ENCODE peak calls at places on chromosome 3, in six cellular contexts. K is tibial nerve, S is HL-60, C is colonic mucosa, A is mesenchymal stem cell, Y is body of pancreas. E is an unnamed sample.

GRCh38 chr3:1693145-1693544 is 405.5 kb upstream of the CNTN4 start:
- DNase-seq in Y (no peak), S (no peak), C (no peak), K (no peak), A (no peak), E (peak; percentile 17)

GRCh38 chr3:188531210-188531609 is 377.3 kb downstream of the LPP start:
- DNase-seq in K (no peak), C (no peak), A (peak; percentile 37), Y (no peak), S (no peak), E (no peak)

GRCh38 chr3:197891-198491 is 1.4 kb downstream of the CHL1 start:
- DNase-seq in S (no peak), Y (peak; percentile 5), A (no peak), C (no peak), K (no peak), E (no peak)

GRCh38 chr3:188345223-188345622 is 191.3 kb downstream of the LPP start:
- DNase-seq in S (no peak), A (peak; percentile 53), K (no peak), Y (no peak), C (no peak), E (no peak)

GRCh38 chr3:57892423-57892822 is 115.8 kb upstream of the FLNB start:
- DNase-seq in C (no peak), K (no peak), Y (no peak), A (no peak), S (no peak), E (no peak)

GRCh38 chr3:149813367-149814281 is 609 bp downstream of the RNF13 start:
- DNase-seq in S (no peak), C (peak; percentile 53), Y (peak; percentile 13), A (peak; percentile 70), K (peak; percentile 11), E (no peak)

GRCh38 chr3:124078978-124079911 is 87.3 kb upstream of the ROPN1 start:
- DNase-seq in S (no peak), K (peak; percentile 45), Y (peak; percentile 34), C (peak; percentile 45), A (peak; percentile 36), E (peak; percentile 37)

GRCh38 chr3:155934215-155934614 is 63.8 kb downstream of the GMPS start:
- DNase-seq in A (no peak), C (no peak), Y (no peak), S (no peak), K (peak; percentile 27), E (no peak)

GRCh38 chr3:170499562-170500156 is 81.0 kb downstream of the CLDN11 start:
- DNase-seq in Y (peak; percentile 51), C (peak; percentile 27), S (no peak), K (peak; percentile 21), A (no peak), E (no peak)

GRCh38 chr3:43004282-43004681 is 25.2 kb downstream of the GASK1A start:
- DNase-seq in A (no peak), K (no peak), S (no peak), Y (no peak), C (no peak), E (no peak)

GRCh38 chr3:30470566-30470965 is 135.8 kb upstream of the TGFBR2 start:
- DNase-seq in K (no peak), S (no peak), A (no peak), Y (no peak), C (no peak), E (no peak)

GRCh38 chr3:52739725-52740124 is 31.0 kb downstream of the NEK4 start:
- DNase-seq in S (no peak), Y (no peak), K (no peak), A (no peak), C (no peak), E (no peak)

GRCh38 chr3:161212892-161213291 is 8.2 kb upstream of the NMD3 start:
- DNase-seq in C (no peak), A (no peak), K (no peak), Y (no peak), S (no peak), E (no peak)

GRCh38 chr3:48226959-48227358 is 3.7 kb downstream of the CAMP start:
- DNase-seq in K (no peak), Y (no peak), A (no peak), S (no peak), C (no peak), E (peak; percentile 49)

GRCh38 chr3:48233542-48233941 is 7.4 kb upstream of the ZNF589 start:
- DNase-seq in Y (no peak), A (no peak), C (no peak), K (no peak), S (no peak), E (no peak)

GRCh38 chr3:48232232-48232631 is 8.7 kb upstream of the ZNF589 start:
- DNase-seq in S (no peak), A (no peak), K (no peak), Y (peak; percentile 25), C (no peak), E (no peak)

GRCh38 chr3:48236531-48236930 is 4.4 kb upstream of the ZNF589 start:
- DNase-seq in K (no peak), C (no peak), A (no peak), Y (no peak), S (no peak), E (no peak)

DNA sequence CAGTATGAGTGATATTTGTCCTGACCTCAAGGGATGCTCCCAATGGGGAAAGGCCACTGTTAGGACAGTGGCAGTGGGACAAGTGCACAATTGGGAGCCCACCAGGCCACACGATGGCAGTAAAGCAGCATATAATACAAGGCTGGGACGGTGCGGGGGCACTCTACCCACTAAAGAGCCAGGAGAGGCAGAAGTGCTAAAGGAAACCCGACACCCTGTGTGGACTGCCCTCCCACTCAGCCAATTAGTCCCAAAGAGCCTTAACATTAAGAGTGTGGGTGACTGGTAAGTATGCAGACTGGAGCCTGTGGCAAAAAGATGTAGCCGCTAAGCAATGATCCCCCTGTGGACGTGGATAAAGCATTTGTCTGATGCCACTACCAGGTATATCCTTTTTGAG is 8.2 kb upstream of the ZNF589 start:
- DNase-seq in A (peak; percentile 61), Y (peak; percentile 92), C (peak; percentile 66), K (peak; percentile 82), S (peak; percentile 45), E (peak; percentile 51)
- H3K4me3 ChIP-seq in A (no peak overlapping the region), Y (no peak overlapping the region), C (no peak overlapping the region), K (no peak overlapping the region), S (no peak overlapping the region), E (peak overlapping the region; percentile 30)

GRCh38 chr3:190517696-190518095 is 3.8 kb downstream of the IL1RAP start:
- DNase-seq in A (peak; percentile 72), K (no peak), Y (no peak), C (no peak), S (peak; percentile 58), E (no peak)
- H3K4me3 ChIP-seq in A (no peak overlapping the region), K (no peak overlapping the region), Y (no peak overlapping the region), C (no peak overlapping the region), S (no peak overlapping the region), E (no peak overlapping the region)

GRCh38 chr3:159840900-159841299 is 147.7 kb upstream of the IL12A start:
- DNase-seq in Y (no peak), A (peak; percentile 59), S (no peak), K (no peak), C (no peak), E (no peak)
- H3K4me3 ChIP-seq in Y (no peak overlapping the region), A (no peak overlapping the region), S (no peak overlapping the region), K (no peak overlapping the region), C (no peak overlapping the region), E (no peak overlapping the region)

GRCh38 chr3:54262541-54262940 is 140.2 kb downstream of the CACNA2D3 start:
- DNase-seq in A (no peak), K (no peak), Y (no peak), C (no peak), S (peak; percentile 43), E (peak; percentile 49)
- H3K4me3 ChIP-seq in A (no peak overlapping the region), K (no peak overlapping the region), Y (no peak overlapping the region), C (no peak overlapping the region), S (no peak overlapping the region), E (no peak overlapping the region)

GRCh38 chr3:69370156-69370944 is 15.5 kb downstream of the FRMD4B start:
- DNase-seq in S (no peak), A (no peak), K (peak; percentile 46), Y (peak; percentile 59), C (peak; percentile 90), E (peak; percentile 83)
- H3K4me3 ChIP-seq in S (no peak overlapping the region), A (no peak overlapping the region), K (peak overlapping the region; percentile 6), Y (no peak overlapping the region), C (no peak overlapping the region), E (peak overlapping the region; percentile 41)

GRCh38 chr3:122974764-122975162 is 52.8 kb downstream of the SEMA5B start:
- DNase-seq in S (no peak), K (no peak), Y (no peak), A (peak; percentile 62), C (no peak), E (no peak)
- H3K4me3 ChIP-seq in S (no peak overlapping the region), K (no peak overlapping the region), Y (no peak overlapping the region), A (no peak overlapping the region), C (no peak overlapping the region), E (no peak overlapping the region)